ENCODE peak calls at places on chromosomes 11 and 22, in five cellular contexts. One of them, this sample, is unnamed.

GRCh38 chr22:33861216-33861875 is 58.9 kb downstream of the LARGE1 start:
- DNase-seq in endodermal cell: no peak
- DNase-seq in fibroblast of pulmonary artery: no peak
- DNase-seq in thoracic aorta: no peak
- DNase-seq in GM12865: no peak
- DNase-seq in this sample: no peak

GRCh38 chr11:75249704-75250103 is 9.1 kb downstream of the TPBGL start:
- DNase-seq in GM12865: no peak
- DNase-seq in fibroblast of pulmonary artery: no peak
- DNase-seq in endodermal cell: peak
- DNase-seq in thoracic aorta: no peak
- DNase-seq in this sample: no peak

GRCh38 chr11:94998285-94998684 is 24.8 kb downstream of the KDM4D start:
- DNase-seq in GM12865: no peak
- DNase-seq in thoracic aorta: no peak
- DNase-seq in endodermal cell: no peak
- DNase-seq in fibroblast of pulmonary artery: no peak
- DNase-seq in this sample: no peak

GRCh38 chr11:65476632-65477270 is 22.1 kb upstream of the MALAT1 start:
- DNase-seq in endodermal cell: no peak
- DNase-seq in GM12865: no peak
- DNase-seq in fibroblast of pulmonary artery: no peak
- DNase-seq in thoracic aorta: no peak
- DNase-seq in this sample: no peak

GRCh38 chr11:1014276-1014675 is 22.2 kb downstream of the MUC6 start:
- DNase-seq in fibroblast of pulmonary artery: no peak
- DNase-seq in endodermal cell: no peak
- DNase-seq in thoracic aorta: no peak
- DNase-seq in GM12865: no peak
- DNase-seq in this sample: no peak

GRCh38 chr22:30435674-30436126 is 10.1 kb downstream of the MTFP1 start:
- DNase-seq in GM12865: peak
- DNase-seq in thoracic aorta: no peak
- DNase-seq in fibroblast of pulmonary artery: no peak
- DNase-seq in endodermal cell: no peak
- DNase-seq in this sample: no peak

GRCh38 chr11:96474263-96474662 is 84.5 kb downstream of the JRKL start:
- DNase-seq in fibroblast of pulmonary artery: no peak
- DNase-seq in thoracic aorta: no peak
- DNase-seq in endodermal cell: no peak
- DNase-seq in GM12865: no peak
- DNase-seq in this sample: no peak

GRCh38 chr11:763073-763463 is 14.2 kb downstream of the GATD1 start:
- DNase-seq in GM12865: no peak
- DNase-seq in thoracic aorta: no peak
- DNase-seq in fibroblast of pulmonary artery: no peak
- DNase-seq in endodermal cell: peak
- DNase-seq in this sample: no peak

GRCh38 chr22:40181323-40181722 is 3.6 kb downstream of the TNRC6B start:
- DNase-seq in endodermal cell: no peak
- DNase-seq in fibroblast of pulmonary artery: no peak
- DNase-seq in GM12865: no peak
- DNase-seq in thoracic aorta: no peak
- DNase-seq in this sample: peak

GRCh38 chr22:44815099-44816070 is 63.0 kb downstream of the ARHGAP8 start:
- DNase-seq in fibroblast of pulmonary artery: no peak
- DNase-seq in thoracic aorta: no peak
- DNase-seq in GM12865: no peak
- DNase-seq in endodermal cell: peak
- DNase-seq in this sample: no peak

GRCh38 chr11:104531075-104531474 is 367.1 kb upstream of the PDGFD start:
- DNase-seq in thoracic aorta: no peak
- DNase-seq in GM12865: peak
- DNase-seq in fibroblast of pulmonary artery: no peak
- DNase-seq in endodermal cell: peak
- DNase-seq in this sample: no peak
- TF ChIP-seq CTCF in thoracic aorta: no peak
- TF ChIP-seq CTCF in GM12865: peak
- TF ChIP-seq CTCF in fibroblast of pulmonary artery: peak
- TF ChIP-seq CTCF in endodermal cell: peak
- TF ChIP-seq CTCF in this sample: no peak

GRCh38 chr11:85182437-85183109 is 444.6 kb downstream of the DLG2 start:
- DNase-seq in endodermal cell: peak
- DNase-seq in thoracic aorta: no peak
- DNase-seq in fibroblast of pulmonary artery: peak
- DNase-seq in GM12865: peak
- DNase-seq in this sample: no peak
- TF ChIP-seq CTCF in endodermal cell: peak
- TF ChIP-seq CTCF in thoracic aorta: no peak
- TF ChIP-seq CTCF in fibroblast of pulmonary artery: peak
- TF ChIP-seq CTCF in GM12865: peak
- TF ChIP-seq CTCF in this sample: peak

DNA sequence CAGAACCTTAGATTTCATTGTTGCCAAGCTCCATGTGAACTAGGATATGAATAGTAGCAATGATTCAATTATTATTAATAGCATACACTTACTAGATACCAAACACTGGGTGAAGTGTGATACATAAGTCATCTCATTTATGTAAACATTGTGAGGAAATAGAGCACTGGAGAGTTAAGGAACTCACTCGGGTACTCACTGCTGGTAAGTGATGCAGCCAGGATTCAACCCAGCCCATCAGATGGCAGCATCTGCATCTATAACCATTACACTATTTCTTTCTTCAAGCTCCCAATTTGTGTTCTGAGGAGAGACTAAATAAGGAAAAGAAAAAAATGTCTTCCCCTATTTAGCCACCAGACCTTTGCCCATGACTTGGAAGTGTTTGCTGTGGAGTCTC is 10.2 kb upstream of the ALG8 start:
- DNase-seq in thoracic aorta: no peak
- DNase-seq in fibroblast of pulmonary artery: peak
- DNase-seq in GM12865: no peak
- DNase-seq in endodermal cell: no peak
- DNase-seq in this sample: no peak
- TF ChIP-seq CTCF in thoracic aorta: peak
- TF ChIP-seq CTCF in fibroblast of pulmonary artery: peak
- TF ChIP-seq CTCF in GM12865: no peak
- TF ChIP-seq CTCF in endodermal cell: peak
- TF ChIP-seq CTCF in this sample: peak

GRCh38 chr22:50219800-50220602 is 19.2 kb downstream of the SELENOO start:
- DNase-seq in thoracic aorta: no peak
- DNase-seq in GM12865: no peak
- DNase-seq in fibroblast of pulmonary artery: no peak
- DNase-seq in endodermal cell: peak
- DNase-seq in this sample: no peak
- TF ChIP-seq CTCF in thoracic aorta: no peak
- TF ChIP-seq CTCF in GM12865: no peak
- TF ChIP-seq CTCF in fibroblast of pulmonary artery: no peak
- TF ChIP-seq CTCF in endodermal cell: no peak
- TF ChIP-seq CTCF in this sample: no peak

GRCh38 chr11:104649002-104649401 is 249.3 kb downstream of the CASP12 start:
- DNase-seq in thoracic aorta: no peak
- DNase-seq in GM12865: no peak
- DNase-seq in fibroblast of pulmonary artery: no peak
- DNase-seq in endodermal cell: no peak
- DNase-seq in this sample: no peak
- TF ChIP-seq CTCF in thoracic aorta: no peak
- TF ChIP-seq CTCF in GM12865: no peak
- TF ChIP-seq CTCF in fibroblast of pulmonary artery: no peak
- TF ChIP-seq CTCF in endodermal cell: no peak
- TF ChIP-seq CTCF in this sample: no peak

DNA sequence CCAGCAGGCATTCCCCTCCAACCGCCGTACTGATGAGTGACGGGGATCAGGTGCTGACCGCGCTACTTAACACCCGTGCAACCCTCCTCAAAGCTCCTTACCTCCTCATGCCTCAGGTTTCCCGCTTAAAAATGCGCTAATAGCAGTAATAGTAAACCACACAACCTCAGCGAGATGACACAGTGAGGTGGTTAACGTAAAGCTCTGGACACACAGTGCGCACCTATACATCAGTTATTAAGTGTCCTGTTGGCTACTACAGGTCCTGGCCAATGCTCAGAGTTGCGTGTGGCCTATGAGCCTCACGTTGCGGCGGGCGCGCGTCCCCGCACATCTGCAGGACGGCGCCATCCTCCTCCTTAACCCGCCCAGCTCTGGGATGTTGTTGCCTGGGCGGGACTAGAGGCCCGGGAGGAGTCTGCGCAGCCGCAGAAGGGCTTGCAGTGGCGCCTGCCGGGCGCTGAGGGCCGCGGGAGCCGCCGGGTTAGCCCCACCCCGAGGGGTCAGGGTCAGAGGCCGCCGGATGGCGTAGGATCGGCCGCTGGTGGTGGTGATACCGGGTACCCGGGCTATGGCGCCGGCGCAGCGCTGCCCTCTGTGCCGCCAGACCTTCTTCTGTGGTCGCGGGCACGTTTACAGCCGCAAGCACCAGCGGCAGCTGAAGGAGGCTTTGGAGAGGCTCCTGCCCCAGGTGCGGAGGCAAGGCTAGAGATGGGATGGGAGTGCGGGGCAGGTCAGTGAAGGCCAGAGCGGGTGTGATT is at the start of gene CENATAC:
- DNase-seq in endodermal cell: peak
- DNase-seq in GM12865: peak
- DNase-seq in thoracic aorta: peak
- DNase-seq in fibroblast of pulmonary artery: peak
- DNase-seq in this sample: peak
- TF ChIP-seq CTCF in endodermal cell: peak
- TF ChIP-seq CTCF in GM12865: peak
- TF ChIP-seq CTCF in thoracic aorta: no peak
- TF ChIP-seq CTCF in fibroblast of pulmonary artery: no peak
- TF ChIP-seq CTCF in this sample: peak

DNA sequence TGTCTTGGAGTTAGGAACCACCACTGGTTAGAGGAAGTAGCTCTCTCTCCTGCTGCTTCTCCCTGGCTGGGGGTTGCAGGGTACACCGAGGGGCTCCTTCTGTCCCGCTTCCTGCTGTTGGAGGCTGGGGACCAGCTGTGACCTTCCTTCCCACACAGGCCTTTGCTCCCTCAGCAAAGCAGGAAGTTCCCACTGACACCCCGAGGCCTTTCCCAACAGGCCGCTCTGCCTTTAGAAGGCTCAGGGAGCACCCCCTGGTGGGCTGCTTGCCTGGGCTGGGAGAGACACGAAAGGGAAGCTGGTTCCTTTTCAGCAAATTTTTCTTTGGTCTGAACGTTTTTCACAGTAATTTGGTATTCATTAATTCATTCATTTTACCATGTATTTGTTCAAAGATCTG is 527.9 kb upstream of the B3GAT1 start:
- DNase-seq in endodermal cell: peak
- DNase-seq in GM12865: no peak
- DNase-seq in fibroblast of pulmonary artery: no peak
- DNase-seq in thoracic aorta: no peak
- DNase-seq in this sample: peak
- TF ChIP-seq CTCF in endodermal cell: peak
- TF ChIP-seq CTCF in GM12865: no peak
- TF ChIP-seq CTCF in fibroblast of pulmonary artery: no peak
- TF ChIP-seq CTCF in thoracic aorta: no peak
- TF ChIP-seq CTCF in this sample: peak